ENCODE peak calls at places on chromosomes 13 and 19, in five cellular contexts. D, C, Z, F and X are unnamed samples.
A peak's percentile ranks its signal among the peaks of the same experiment; 100 is the strongest.

GRCh38 chr19:11378319-11379189 is 4.1 kb downstream of the SWSAP1 start:
- DNase-seq in D (no peak), C (peak; percentile 48), Z (no peak), F (no peak), X (no peak)

GRCh38 chr19:28154077-28154476 is 1058.9 kb downstream of the UQCRFS1 start:
- DNase-seq in D (no peak), C (no peak), Z (no peak), F (no peak), X (no peak)

GRCh38 chr19:55544014-55544413 is 1.3 kb downstream of the SBK3 start:
- DNase-seq in D (no peak), C (no peak), Z (no peak), F (no peak), X (no peak)

GRCh38 chr13:95643814-95644598 is 500 bp downstream of the DZIP1 start:
- DNase-seq in D (peak; percentile 17), C (peak; percentile 12), Z (no peak), F (no peak), X (peak; percentile 64)

GRCh38 chr19:45527731-45528130 is 20.5 kb downstream of the VASP start:
- DNase-seq in D (no peak), C (no peak), Z (no peak), F (no peak), X (no peak)

GRCh38 chr19:34589730-34590129 is 87.2 kb downstream of the SCGB2B2 start:
- DNase-seq in D (no peak), C (no peak), Z (no peak), F (no peak), X (no peak)

GRCh38 chr13:60448907-60449510 is 52.0 kb downstream of the TDRD3 start:
- DNase-seq in D (peak; percentile 16), C (peak; percentile 9), Z (no peak), F (no peak), X (no peak)

GRCh38 chr13:42495256-42495655 is 78.7 kb upstream of the TNFSF11 start:
- DNase-seq in D (no peak), C (no peak), Z (no peak), F (no peak), X (no peak)

GRCh38 chr19:16631465-16631864 is 3.5 kb upstream of the MED26 start:
- DNase-seq in D (no peak), C (no peak), Z (no peak), F (no peak), X (no peak)

GRCh38 chr19:1070931-1071791 is 4.2 kb downstream of the ARHGAP45 start:
- DNase-seq in D (no peak), C (no peak), Z (no peak), F (no peak), X (peak; percentile 58)

GRCh38 chr19:17240062-17240854 is 5.5 kb downstream of the NR2F6 start:
- DNase-seq in D (no peak), C (no peak), Z (no peak), F (no peak), X (no peak)

GRCh38 chr13:112428704-112429103 is 52.5 kb downstream of the SPACA7 start:
- DNase-seq in D (no peak), C (no peak), Z (no peak), F (no peak), X (no peak)

GRCh38 chr19:926595-927043 is 784 bp downstream of the ARID3A start:
- DNase-seq in D (no peak), C (peak; percentile 85), Z (no peak), F (no peak), X (peak; percentile 85)

GRCh38 chr13:64633948-64634347 is 2596.2 kb downstream of the PCDH9 start:
- DNase-seq in D (no peak), C (no peak), Z (no peak), F (no peak), X (no peak)